ENCODE peak calls at places on chromosomes 12 and 14, in seven cellular contexts. R, L, J, U, W, S and F are unnamed samples.

GRCh38 chr14:95157987-95158712 is 821 bp upstream of the DICER1 start:
- DNase-seq in R (no peak), L (no peak), J (no peak), U (no peak), W (peak), S (peak), F (no peak)

GRCh38 chr12:12720637-12721250 is 3.6 kb downstream of the CDKN1B start:
- DNase-seq in R (no peak), L (no peak), J (no peak), U (no peak), W (no peak), S (no peak), F (no peak)

GRCh38 chr14:84112589-84112988 is 1417.4 kb upstream of the FLRT2 start:
- DNase-seq in R (no peak), L (peak), J (no peak), U (peak), W (no peak), S (no peak), F (no peak)

GRCh38 chr14:91405724-91406435 is 11.7 kb downstream of the CCDC88C start:
- DNase-seq in R (no peak), L (no peak), J (no peak), U (no peak), W (no peak), S (no peak), F (no peak)

GRCh38 chr12:9221476-9221875 is 13.3 kb upstream of the PZP start:
- DNase-seq in R (no peak), L (no peak), J (no peak), U (no peak), W (no peak), S (no peak), F (no peak)

GRCh38 chr14:93146119-93146518 is 30.4 kb upstream of the ITPK1 start:
- DNase-seq in R (no peak), L (no peak), J (no peak), U (no peak), W (no peak), S (no peak), F (no peak)

GRCh38 chr12:124318336-124319020 is 23.6 kb downstream of the RFLNA start:
- DNase-seq in R (no peak), L (no peak), J (no peak), U (no peak), W (no peak), S (peak), F (no peak)

GRCh38 chr14:90720336-90720735 is 95.9 kb downstream of the TTC7B start:
- DNase-seq in R (no peak), L (no peak), J (no peak), U (no peak), W (no peak), S (no peak), F (no peak)

GRCh38 chr12:109309441-109310246 is 560 bp upstream of the FOXN4 start:
- DNase-seq in R (no peak), L (no peak), J (peak), U (no peak), W (no peak), S (peak), F (no peak)

GRCh38 chr12:94930216-94930654 is 73.3 kb downstream of the NDUFA12 start:
- DNase-seq in R (no peak), L (no peak), J (no peak), U (no peak), W (no peak), S (no peak), F (no peak)

GRCh38 chr12:2092890-2093289 is 40.1 kb downstream of the CACNA1C start:
- DNase-seq in R (peak), L (no peak), J (no peak), U (no peak), W (no peak), S (no peak), F (no peak)

GRCh38 chr12:55727643-55728184 is 1.1 kb downstream of the CD63 start:
- DNase-seq in R (peak), L (no peak), J (no peak), U (no peak), W (no peak), S (no peak), F (no peak)

GRCh38 chr14:92510972-92511371 is 2.6 kb upstream of the RIN3 start:
- DNase-seq in R (no peak), L (no peak), J (no peak), U (no peak), W (no peak), S (peak), F (no peak)

GRCh38 chr14:73211251-73211650 is 26.1 kb upstream of the PAPLN start:
- DNase-seq in R (no peak), L (no peak), J (no peak), U (no peak), W (no peak), S (no peak), F (no peak)

GRCh38 chr14:94974893-94975292 is 182.4 kb downstream of the DICER1 start:
- DNase-seq in R (no peak), L (no peak), J (no peak), U (no peak), W (no peak), S (no peak), F (no peak)

GRCh38 chr12:98503343-98503592 is 12.1 kb upstream of the TMPO start:
- DNase-seq in R (peak), L (peak), J (peak), U (peak), W (peak), S (peak), F (peak)

GRCh38 chr12:40038619-40039018 is 67.3 kb downstream of the SLC2A13 start:
- DNase-seq in R (no peak), L (no peak), J (no peak), U (no peak), W (no peak), S (no peak), F (no peak)

GRCh38 chr14:32808574-32809098 is 130.0 kb upstream of the NPAS3 start:
- DNase-seq in R (no peak), L (peak), J (no peak), U (no peak), W (no peak), S (no peak), F (peak)

GRCh38 chr14:52080171-52080800 is 11.4 kb upstream of the NID2 start:
- DNase-seq in R (no peak), L (no peak), J (no peak), U (no peak), W (no peak), S (no peak), F (no peak)

GRCh38 chr12:88237954-88238353 is 95.8 kb downstream of the TMTC3 start:
- DNase-seq in R (no peak), L (no peak), J (no peak), U (no peak), W (no peak), S (no peak), F (no peak)

GRCh38 chr12:2248901-2249381 is 196.2 kb downstream of the CACNA1C start:
- DNase-seq in R (no peak), L (no peak), J (no peak), U (no peak), W (no peak), S (no peak), F (no peak)

GRCh38 chr12:27780612-27781408 is 774 bp upstream of the MANSC4 start:
- DNase-seq in R (peak), L (no peak), J (peak), U (peak), W (no peak), S (peak), F (no peak)

GRCh38 chr12:14884458-14884878 is 1.2 kb downstream of the MGP start:
- DNase-seq in R (peak), L (peak), J (peak), U (peak), W (peak), S (no peak), F (peak)

GRCh38 chr12:118866346-118866745 is 115.0 kb upstream of the SRRM4 start:
- DNase-seq in R (no peak), L (no peak), J (no peak), U (no peak), W (no peak), S (peak), F (no peak)

GRCh38 chr14:32720927-32721326 is 217.8 kb upstream of the NPAS3 start:
- DNase-seq in R (no peak), L (no peak), J (no peak), U (no peak), W (no peak), S (no peak), F (no peak)

GRCh38 chr14:70782361-70782760 is 27.0 kb downstream of the MAP3K9 start:
- DNase-seq in R (no peak), L (no peak), J (peak), U (no peak), W (no peak), S (no peak), F (no peak)

GRCh38 chr12:54420766-54421144 is 1.7 kb upstream of the ITGA5 start:
- DNase-seq in R (no peak), L (no peak), J (no peak), U (no peak), W (no peak), S (no peak), F (no peak)

GRCh38 chr14:63045612-63046320 is 508 bp upstream of the KCNH5 start:
- DNase-seq in R (peak), L (peak), J (no peak), U (no peak), W (no peak), S (peak), F (no peak)

GRCh38 chr14:78088941-78089340 is 81.2 kb upstream of the NRXN3 start:
- DNase-seq in R (no peak), L (no peak), J (no peak), U (no peak), W (no peak), S (peak), F (no peak)

GRCh38 chr14:86852530-86852929 is 1140.5 kb downstream of the GALC start:
- DNase-seq in R (no peak), L (no peak), J (no peak), U (no peak), W (no peak), S (no peak), F (no peak)

GRCh38 chr14:90613446-90613845 is 202.8 kb downstream of the TTC7B start:
- DNase-seq in R (no peak), L (no peak), J (no peak), U (no peak), W (no peak), S (no peak), F (no peak)

GRCh38 chr12:48489012-48489411 is 6.7 kb downstream of the C12orf54 start:
- DNase-seq in R (no peak), L (no peak), J (no peak), U (no peak), W (no peak), S (no peak), F (no peak)

GRCh38 chr12:3175238-3175637 is 98.1 kb downstream of the TSPAN9 start:
- DNase-seq in R (no peak), L (no peak), J (no peak), U (no peak), W (no peak), S (no peak), F (no peak)

GRCh38 chr14:22829661-22830328 is at the start of gene MRPL52:
- DNase-seq in R (peak), L (peak), J (peak), U (no peak), W (peak), S (peak), F (peak)

GRCh38 chr14:74712499-74713394 is at the start of the genes AREL1 and FCF1:
- DNase-seq in R (peak), L (peak), J (peak), U (peak), W (peak), S (peak), F (peak)

GRCh38 chr12:96301732-96302131 is 98.5 kb downstream of the CDK17 start:
- DNase-seq in R (no peak), L (no peak), J (no peak), U (no peak), W (no peak), S (no peak), F (no peak)

GRCh38 chr14:36518031-36518585 is 1.9 kb downstream of the NKX2-1 start:
- DNase-seq in R (no peak), L (no peak), J (no peak), U (no peak), W (no peak), S (no peak), F (no peak)

GRCh38 chr12:111842556-111843396 is 748 bp downstream of the MAPKAPK5 start:
- DNase-seq in R (no peak), L (no peak), J (peak), U (no peak), W (no peak), S (peak), F (no peak)

GRCh38 chr12:49832836-49833421 is 4.7 kb upstream of the NCKAP5L start:
- DNase-seq in R (no peak), L (no peak), J (no peak), U (no peak), W (no peak), S (no peak), F (no peak)